ENCODE peak calls at places on chromosomes 12 and 14, in nine cellular contexts. One of them, this sample, is unnamed.

GRCh38 chr12:109840349-109841073 is 7.3 kb upstream of the TRPV4 start:
- DNase-seq in HFFc6: no peak
- DNase-seq in skeletal muscle cell: no peak
- DNase-seq in fibroblast of gingiva: no peak
- DNase-seq in NCI-H1105 treated with DMSO at 0.1 percent for 48 hours: no peak
- DNase-seq in germinal center: no peak
- DNase-seq in fibroblast of the aortic adventitia: no peak
- DNase-seq in CD4-positive, alpha-beta memory T cell: no peak
- DNase-seq in HuH-7.5: no peak
- DNase-seq in this sample: no peak

GRCh38 chr12:86950043-86950838 is 694.0 kb upstream of the MGAT4C start:
- DNase-seq in HFFc6: no peak
- DNase-seq in skeletal muscle cell: no peak
- DNase-seq in fibroblast of gingiva: no peak
- DNase-seq in NCI-H1105 treated with DMSO at 0.1 percent for 48 hours: peak; percentile 45
- DNase-seq in germinal center: no peak
- DNase-seq in fibroblast of the aortic adventitia: no peak
- DNase-seq in CD4-positive, alpha-beta memory T cell: no peak
- DNase-seq in HuH-7.5: no peak
- DNase-seq in this sample: no peak

GRCh38 chr12:80186727-80187217 is 87.4 kb downstream of the OTOGL start:
- DNase-seq in HFFc6: peak; percentile 94
- DNase-seq in skeletal muscle cell: peak; percentile 78
- DNase-seq in fibroblast of gingiva: peak; percentile 94
- DNase-seq in NCI-H1105 treated with DMSO at 0.1 percent for 48 hours: peak; percentile 57
- DNase-seq in germinal center: no peak
- DNase-seq in fibroblast of the aortic adventitia: peak; percentile 98
- DNase-seq in CD4-positive, alpha-beta memory T cell: peak; percentile 39
- DNase-seq in HuH-7.5: peak; percentile 39
- DNase-seq in this sample: peak; percentile 35

GRCh38 chr12:106090586-106091411 is 48.0 kb downstream of the NUAK1 start:
- DNase-seq in HFFc6: peak; percentile 91
- DNase-seq in skeletal muscle cell: no peak
- DNase-seq in fibroblast of gingiva: peak; percentile 69
- DNase-seq in NCI-H1105 treated with DMSO at 0.1 percent for 48 hours: no peak
- DNase-seq in germinal center: no peak
- DNase-seq in fibroblast of the aortic adventitia: peak; percentile 89
- DNase-seq in CD4-positive, alpha-beta memory T cell: no peak
- DNase-seq in HuH-7.5: no peak
- DNase-seq in this sample: no peak

GRCh38 chr12:69007858-69008314 is 74.9 kb upstream of the CPM start:
- DNase-seq in HFFc6: no peak
- DNase-seq in skeletal muscle cell: no peak
- DNase-seq in fibroblast of gingiva: no peak
- DNase-seq in NCI-H1105 treated with DMSO at 0.1 percent for 48 hours: peak; percentile 34
- DNase-seq in germinal center: no peak
- DNase-seq in fibroblast of the aortic adventitia: no peak
- DNase-seq in CD4-positive, alpha-beta memory T cell: no peak
- DNase-seq in HuH-7.5: no peak
- DNase-seq in this sample: no peak

GRCh38 chr12:24991209-24992049 is 42.5 kb upstream of the BCAT1 start:
- DNase-seq in HFFc6: peak; percentile 52
- DNase-seq in skeletal muscle cell: no peak
- DNase-seq in fibroblast of gingiva: peak; percentile 47
- DNase-seq in NCI-H1105 treated with DMSO at 0.1 percent for 48 hours: peak; percentile 80
- DNase-seq in germinal center: peak; percentile 67
- DNase-seq in fibroblast of the aortic adventitia: peak; percentile 76
- DNase-seq in CD4-positive, alpha-beta memory T cell: peak; percentile 71
- DNase-seq in HuH-7.5: peak; percentile 34
- DNase-seq in this sample: peak; percentile 10

GRCh38 chr14:70784886-70785285 is 24.4 kb downstream of the MAP3K9 start:
- DNase-seq in HFFc6: no peak
- DNase-seq in skeletal muscle cell: no peak
- DNase-seq in fibroblast of gingiva: no peak
- DNase-seq in NCI-H1105 treated with DMSO at 0.1 percent for 48 hours: no peak
- DNase-seq in germinal center: no peak
- DNase-seq in fibroblast of the aortic adventitia: no peak
- DNase-seq in CD4-positive, alpha-beta memory T cell: no peak
- DNase-seq in HuH-7.5: no peak
- DNase-seq in this sample: no peak

GRCh38 chr12:27924350-27925140 is 48.0 kb downstream of the PTHLH start:
- DNase-seq in HFFc6: peak; percentile 32
- DNase-seq in skeletal muscle cell: no peak
- DNase-seq in fibroblast of gingiva: no peak
- DNase-seq in NCI-H1105 treated with DMSO at 0.1 percent for 48 hours: no peak
- DNase-seq in germinal center: no peak
- DNase-seq in fibroblast of the aortic adventitia: peak; percentile 64
- DNase-seq in CD4-positive, alpha-beta memory T cell: no peak
- DNase-seq in HuH-7.5: no peak
- DNase-seq in this sample: no peak

GRCh38 chr12:99810718-99811593 is 163.4 kb downstream of the GARIN6 start:
- DNase-seq in HFFc6: peak; percentile 5
- DNase-seq in skeletal muscle cell: no peak
- DNase-seq in fibroblast of gingiva: peak; percentile 29
- DNase-seq in NCI-H1105 treated with DMSO at 0.1 percent for 48 hours: peak; percentile 96
- DNase-seq in germinal center: no peak
- DNase-seq in fibroblast of the aortic adventitia: peak; percentile 49
- DNase-seq in CD4-positive, alpha-beta memory T cell: no peak
- DNase-seq in HuH-7.5: no peak
- DNase-seq in this sample: no peak

GRCh38 chr12:72540811-72541210 is 268.6 kb downstream of the TRHDE start:
- DNase-seq in HFFc6: peak; percentile 49
- DNase-seq in skeletal muscle cell: no peak
- DNase-seq in fibroblast of gingiva: no peak
- DNase-seq in NCI-H1105 treated with DMSO at 0.1 percent for 48 hours: no peak
- DNase-seq in germinal center: no peak
- DNase-seq in fibroblast of the aortic adventitia: no peak
- DNase-seq in CD4-positive, alpha-beta memory T cell: no peak
- DNase-seq in HuH-7.5: no peak
- DNase-seq in this sample: no peak

GRCh38 chr14:96735509-96735908 is 61.7 kb upstream of the VRK1 start:
- DNase-seq in HFFc6: no peak
- DNase-seq in skeletal muscle cell: no peak
- DNase-seq in fibroblast of gingiva: no peak
- DNase-seq in NCI-H1105 treated with DMSO at 0.1 percent for 48 hours: peak; percentile 89
- DNase-seq in germinal center: no peak
- DNase-seq in fibroblast of the aortic adventitia: no peak
- DNase-seq in CD4-positive, alpha-beta memory T cell: no peak
- DNase-seq in HuH-7.5: no peak
- DNase-seq in this sample: no peak

GRCh38 chr14:55746533-55746932 is 166.5 kb downstream of the KTN1 start:
- DNase-seq in HFFc6: no peak
- DNase-seq in skeletal muscle cell: no peak
- DNase-seq in fibroblast of gingiva: no peak
- DNase-seq in NCI-H1105 treated with DMSO at 0.1 percent for 48 hours: no peak
- DNase-seq in germinal center: no peak
- DNase-seq in fibroblast of the aortic adventitia: peak; percentile 14
- DNase-seq in CD4-positive, alpha-beta memory T cell: no peak
- DNase-seq in HuH-7.5: no peak
- DNase-seq in this sample: no peak

GRCh38 chr14:24392327-24393098 is 6.3 kb upstream of the NYNRIN start:
- DNase-seq in HFFc6: peak; percentile 30
- DNase-seq in skeletal muscle cell: peak; percentile 30
- DNase-seq in fibroblast of gingiva: no peak
- DNase-seq in NCI-H1105 treated with DMSO at 0.1 percent for 48 hours: peak; percentile 34
- DNase-seq in germinal center: no peak
- DNase-seq in fibroblast of the aortic adventitia: peak; percentile 57
- DNase-seq in CD4-positive, alpha-beta memory T cell: no peak
- DNase-seq in HuH-7.5: no peak
- DNase-seq in this sample: no peak

GRCh38 chr14:55339770-55340169 is 68.5 kb downstream of the FBXO34 start:
- DNase-seq in HFFc6: no peak
- DNase-seq in skeletal muscle cell: peak; percentile 3
- DNase-seq in fibroblast of gingiva: no peak
- DNase-seq in NCI-H1105 treated with DMSO at 0.1 percent for 48 hours: no peak
- DNase-seq in germinal center: no peak
- DNase-seq in fibroblast of the aortic adventitia: no peak
- DNase-seq in CD4-positive, alpha-beta memory T cell: peak; percentile 14
- DNase-seq in HuH-7.5: no peak
- DNase-seq in this sample: no peak

GRCh38 chr12:47894068-47894467 is 10.7 kb downstream of the VDR start:
- DNase-seq in HFFc6: no peak
- DNase-seq in skeletal muscle cell: no peak
- DNase-seq in fibroblast of gingiva: no peak
- DNase-seq in NCI-H1105 treated with DMSO at 0.1 percent for 48 hours: no peak
- DNase-seq in germinal center: peak; percentile 34
- DNase-seq in fibroblast of the aortic adventitia: no peak
- DNase-seq in CD4-positive, alpha-beta memory T cell: no peak
- DNase-seq in HuH-7.5: no peak
- DNase-seq in this sample: no peak

GRCh38 chr14:93748208-93749080 is 39.8 kb downstream of the PRIMA1 start:
- DNase-seq in HFFc6: no peak
- DNase-seq in skeletal muscle cell: no peak
- DNase-seq in fibroblast of gingiva: no peak
- DNase-seq in NCI-H1105 treated with DMSO at 0.1 percent for 48 hours: no peak
- DNase-seq in germinal center: no peak
- DNase-seq in fibroblast of the aortic adventitia: no peak
- DNase-seq in CD4-positive, alpha-beta memory T cell: no peak
- DNase-seq in HuH-7.5: no peak
- DNase-seq in this sample: no peak

GRCh38 chr12:27619308-27619707 is 76.9 kb upstream of the REP15 start:
- DNase-seq in HFFc6: peak; percentile 86
- DNase-seq in skeletal muscle cell: peak; percentile 64
- DNase-seq in fibroblast of gingiva: peak; percentile 63
- DNase-seq in NCI-H1105 treated with DMSO at 0.1 percent for 48 hours: no peak
- DNase-seq in germinal center: no peak
- DNase-seq in fibroblast of the aortic adventitia: peak; percentile 91
- DNase-seq in CD4-positive, alpha-beta memory T cell: no peak
- DNase-seq in HuH-7.5: no peak
- DNase-seq in this sample: no peak

GRCh38 chr14:106564058-106564643 is 1037.8 kb downstream of the TMEM121 start:
- DNase-seq in HFFc6: no peak
- DNase-seq in skeletal muscle cell: no peak
- DNase-seq in fibroblast of gingiva: no peak
- DNase-seq in NCI-H1105 treated with DMSO at 0.1 percent for 48 hours: no peak
- DNase-seq in germinal center: peak; percentile 71
- DNase-seq in fibroblast of the aortic adventitia: no peak
- DNase-seq in CD4-positive, alpha-beta memory T cell: peak; percentile 62
- DNase-seq in HuH-7.5: peak; percentile 5
- DNase-seq in this sample: peak; percentile 86

GRCh38 chr12:50825372-50825838 is 17.3 kb upstream of the TMPRSS12 start:
- DNase-seq in HFFc6: peak; percentile 64
- DNase-seq in skeletal muscle cell: peak; percentile 31
- DNase-seq in fibroblast of gingiva: peak; percentile 73
- DNase-seq in NCI-H1105 treated with DMSO at 0.1 percent for 48 hours: peak; percentile 39
- DNase-seq in germinal center: peak; percentile 34
- DNase-seq in fibroblast of the aortic adventitia: peak; percentile 92
- DNase-seq in CD4-positive, alpha-beta memory T cell: peak; percentile 65
- DNase-seq in HuH-7.5: no peak
- DNase-seq in this sample: no peak

GRCh38 chr12:104507672-104508071 is 50.9 kb downstream of the CHST11 start:
- DNase-seq in HFFc6: no peak
- DNase-seq in skeletal muscle cell: no peak
- DNase-seq in fibroblast of gingiva: no peak
- DNase-seq in NCI-H1105 treated with DMSO at 0.1 percent for 48 hours: peak; percentile 90
- DNase-seq in germinal center: no peak
- DNase-seq in fibroblast of the aortic adventitia: no peak
- DNase-seq in CD4-positive, alpha-beta memory T cell: no peak
- DNase-seq in HuH-7.5: no peak
- DNase-seq in this sample: no peak